ENCODE peak calls at places on chromosomes 5 and 9, in seven cellular contexts. One of them, this sample, is unnamed.

GRCh38 chr5:179121667-179122111 is 61.5 kb downstream of the ZNF354C start:
- DNase-seq in GM23338: no peak
- DNase-seq in cardiac muscle cell: no peak
- DNase-seq in choroid plexus epithelial cell: no peak
- DNase-seq in endothelial cell of umbilical vein: no peak
- DNase-seq in CD8-positive, alpha-beta T cell: no peak
- DNase-seq in ovary: no peak
- DNase-seq in this sample: no peak

GRCh38 chr5:27316283-27316675 is 277.9 kb upstream of the CDH9 start:
- DNase-seq in GM23338: no peak
- DNase-seq in cardiac muscle cell: no peak
- DNase-seq in choroid plexus epithelial cell: peak; percentile 83
- DNase-seq in endothelial cell of umbilical vein: no peak
- DNase-seq in CD8-positive, alpha-beta T cell: no peak
- DNase-seq in ovary: no peak
- DNase-seq in this sample: peak; percentile 4

GRCh38 chr9:135179976-135180375 is 92.5 kb downstream of the OLFM1 start:
- DNase-seq in GM23338: no peak
- DNase-seq in cardiac muscle cell: no peak
- DNase-seq in choroid plexus epithelial cell: no peak
- DNase-seq in endothelial cell of umbilical vein: no peak
- DNase-seq in CD8-positive, alpha-beta T cell: no peak
- DNase-seq in ovary: no peak
- DNase-seq in this sample: no peak

GRCh38 chr9:128894764-128895163 is 12.8 kb downstream of the LRRC8A start:
- DNase-seq in GM23338: no peak
- DNase-seq in cardiac muscle cell: no peak
- DNase-seq in choroid plexus epithelial cell: no peak
- DNase-seq in endothelial cell of umbilical vein: no peak
- DNase-seq in CD8-positive, alpha-beta T cell: no peak
- DNase-seq in ovary: no peak
- DNase-seq in this sample: no peak

GRCh38 chr5:87354496-87354895 is 58.2 kb downstream of the CCNH start:
- DNase-seq in GM23338: no peak
- DNase-seq in cardiac muscle cell: no peak
- DNase-seq in choroid plexus epithelial cell: no peak
- DNase-seq in endothelial cell of umbilical vein: no peak
- DNase-seq in CD8-positive, alpha-beta T cell: no peak
- DNase-seq in ovary: no peak
- DNase-seq in this sample: peak; percentile 32

GRCh38 chr9:96858018-96858573 is 3.8 kb upstream of the ZNF782 start:
- DNase-seq in GM23338: no peak
- DNase-seq in cardiac muscle cell: peak; percentile 65
- DNase-seq in choroid plexus epithelial cell: peak; percentile 78
- DNase-seq in endothelial cell of umbilical vein: no peak
- DNase-seq in CD8-positive, alpha-beta T cell: no peak
- DNase-seq in ovary: no peak
- DNase-seq in this sample: no peak

GRCh38 chr5:22109315-22109714 is 743.8 kb downstream of the CDH12 start:
- DNase-seq in GM23338: no peak
- DNase-seq in cardiac muscle cell: no peak
- DNase-seq in choroid plexus epithelial cell: no peak
- DNase-seq in endothelial cell of umbilical vein: no peak
- DNase-seq in CD8-positive, alpha-beta T cell: no peak
- DNase-seq in ovary: no peak
- DNase-seq in this sample: no peak

GRCh38 chr9:35010351-35010958 is 20.9 kb downstream of the DNAJB5 start:
- DNase-seq in GM23338: no peak
- DNase-seq in cardiac muscle cell: no peak
- DNase-seq in choroid plexus epithelial cell: no peak
- DNase-seq in endothelial cell of umbilical vein: no peak
- DNase-seq in CD8-positive, alpha-beta T cell: no peak
- DNase-seq in ovary: no peak
- DNase-seq in this sample: no peak

GRCh38 chr5:137649228-137649890 is 86.5 kb downstream of the KLHL3 start:
- DNase-seq in GM23338: no peak
- DNase-seq in cardiac muscle cell: peak; percentile 52
- DNase-seq in choroid plexus epithelial cell: peak; percentile 88
- DNase-seq in endothelial cell of umbilical vein: no peak
- DNase-seq in CD8-positive, alpha-beta T cell: no peak
- DNase-seq in ovary: no peak
- DNase-seq in this sample: no peak

GRCh38 chr9:20252778-20253177 is 369.5 kb downstream of the MLLT3 start:
- DNase-seq in GM23338: no peak
- DNase-seq in cardiac muscle cell: no peak
- DNase-seq in choroid plexus epithelial cell: no peak
- DNase-seq in endothelial cell of umbilical vein: no peak
- DNase-seq in CD8-positive, alpha-beta T cell: no peak
- DNase-seq in ovary: no peak
- DNase-seq in this sample: no peak

GRCh38 chr9:88678431-88678830 is 143.5 kb downstream of the NXNL2 start:
- DNase-seq in GM23338: no peak
- DNase-seq in cardiac muscle cell: no peak
- DNase-seq in choroid plexus epithelial cell: no peak
- DNase-seq in endothelial cell of umbilical vein: no peak
- DNase-seq in CD8-positive, alpha-beta T cell: no peak
- DNase-seq in ovary: no peak
- DNase-seq in this sample: no peak

GRCh38 chr9:114115645-114116044 is 16.6 kb upstream of the KIF12 start:
- DNase-seq in GM23338: no peak
- DNase-seq in cardiac muscle cell: no peak
- DNase-seq in choroid plexus epithelial cell: no peak
- DNase-seq in endothelial cell of umbilical vein: no peak
- DNase-seq in CD8-positive, alpha-beta T cell: no peak
- DNase-seq in ovary: no peak
- DNase-seq in this sample: no peak

GRCh38 chr5:138737494-138738265 is 15.5 kb upstream of the CTNNA1 start:
- DNase-seq in GM23338: no peak
- DNase-seq in cardiac muscle cell: no peak
- DNase-seq in choroid plexus epithelial cell: no peak
- DNase-seq in endothelial cell of umbilical vein: no peak
- DNase-seq in CD8-positive, alpha-beta T cell: no peak
- DNase-seq in ovary: no peak
- DNase-seq in this sample: no peak

GRCh38 chr5:123874600-123875201 is 362.7 kb downstream of the CSNK1G3 start:
- DNase-seq in GM23338: peak; percentile 21
- DNase-seq in cardiac muscle cell: peak; percentile 38
- DNase-seq in choroid plexus epithelial cell: peak; percentile 87
- DNase-seq in endothelial cell of umbilical vein: peak; percentile 39
- DNase-seq in CD8-positive, alpha-beta T cell: no peak
- DNase-seq in ovary: no peak
- DNase-seq in this sample: no peak

DNA sequence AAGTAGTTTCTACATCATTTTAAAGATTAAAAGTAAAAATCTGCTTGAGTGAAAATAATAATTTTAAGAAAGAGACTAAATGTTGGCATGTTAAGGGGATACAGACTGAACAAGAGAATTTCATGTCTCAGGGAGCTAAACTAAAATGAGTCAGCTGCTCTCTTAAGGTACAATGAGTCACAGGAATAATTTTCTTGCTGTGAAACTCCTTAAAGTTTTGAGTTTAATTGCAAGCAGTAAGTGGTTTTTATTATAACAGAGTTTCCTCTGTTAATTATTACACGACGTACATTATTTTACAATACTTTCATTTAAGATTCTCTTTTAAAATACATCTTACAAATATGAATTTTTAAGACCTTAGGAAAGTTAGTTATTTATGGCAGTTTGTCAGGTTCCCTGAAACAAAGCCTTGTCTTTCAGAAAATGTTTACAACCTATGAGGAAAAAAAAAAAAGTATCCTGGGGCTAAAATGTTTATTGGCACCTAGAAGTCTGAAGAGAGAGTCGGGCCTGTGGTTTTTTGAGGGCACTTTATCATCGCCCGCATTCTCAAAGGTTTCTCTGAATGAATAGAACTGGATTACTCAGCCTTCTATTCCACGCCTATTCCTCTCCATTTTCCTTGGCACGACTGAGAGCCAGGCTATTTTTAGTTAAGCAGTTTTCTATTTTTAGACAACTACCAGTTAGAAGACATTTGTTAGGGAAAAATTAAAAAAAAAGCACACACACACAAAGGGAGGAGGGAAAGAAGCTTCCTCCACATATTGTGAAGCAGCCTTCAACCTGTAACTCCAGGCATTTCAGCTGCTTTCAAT is 97.4 kb downstream of the MEF2C start:
- DNase-seq in GM23338: peak; percentile 23
- DNase-seq in cardiac muscle cell: peak; percentile 84
- DNase-seq in choroid plexus epithelial cell: peak; percentile 94
- DNase-seq in endothelial cell of umbilical vein: peak; percentile 96
- DNase-seq in CD8-positive, alpha-beta T cell: no peak
- DNase-seq in ovary: peak; percentile 39
- DNase-seq in this sample: peak; percentile 99
- H3K4me3 ChIP-seq in GM23338: no peak overlapping the region
- H3K4me3 ChIP-seq in cardiac muscle cell: peak overlapping the region; percentile 14
- H3K4me3 ChIP-seq in choroid plexus epithelial cell: peak overlapping the region; percentile 17
- H3K4me3 ChIP-seq in endothelial cell of umbilical vein: no peak overlapping the region
- H3K4me3 ChIP-seq in CD8-positive, alpha-beta T cell: no peak overlapping the region
- H3K4me3 ChIP-seq in ovary: no peak overlapping the region
- H3K4me3 ChIP-seq in this sample: peak overlapping the region; percentile 29

DNA sequence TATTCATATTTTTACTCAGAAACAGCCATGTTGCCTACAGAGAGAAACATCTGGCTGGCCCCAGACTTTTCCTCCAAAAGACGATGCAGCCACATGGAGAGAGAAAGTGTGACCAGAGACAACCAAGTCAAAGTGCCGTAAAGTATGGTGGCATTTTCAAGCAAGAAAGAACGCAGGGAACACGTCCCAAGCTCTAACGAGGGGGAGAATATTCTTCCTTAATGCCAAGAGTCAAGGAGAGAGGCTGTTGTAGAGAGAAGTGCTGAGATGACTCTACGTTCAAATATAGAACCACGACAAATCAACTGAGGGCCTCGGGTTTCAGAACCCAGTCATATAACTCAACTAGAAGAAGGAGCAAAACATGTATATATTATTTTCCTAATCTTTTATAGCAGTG is 55.9 kb downstream of the FNBP1 start:
- DNase-seq in GM23338: no peak
- DNase-seq in cardiac muscle cell: no peak
- DNase-seq in choroid plexus epithelial cell: no peak
- DNase-seq in endothelial cell of umbilical vein: no peak
- DNase-seq in CD8-positive, alpha-beta T cell: no peak
- DNase-seq in ovary: no peak
- DNase-seq in this sample: no peak
- H3K4me3 ChIP-seq in GM23338: no peak overlapping the region
- H3K4me3 ChIP-seq in cardiac muscle cell: no peak overlapping the region
- H3K4me3 ChIP-seq in choroid plexus epithelial cell: no peak overlapping the region
- H3K4me3 ChIP-seq in endothelial cell of umbilical vein: no peak overlapping the region
- H3K4me3 ChIP-seq in CD8-positive, alpha-beta T cell: no peak overlapping the region
- H3K4me3 ChIP-seq in ovary: no peak overlapping the region
- H3K4me3 ChIP-seq in this sample: no peak overlapping the region

GRCh38 chr5:99104538-99105132 is 175.8 kb upstream of the CHD1 start:
- DNase-seq in GM23338: peak; percentile 76
- DNase-seq in cardiac muscle cell: peak; percentile 62
- DNase-seq in choroid plexus epithelial cell: peak; percentile 66
- DNase-seq in endothelial cell of umbilical vein: peak; percentile 67
- DNase-seq in CD8-positive, alpha-beta T cell: no peak
- DNase-seq in ovary: no peak
- DNase-seq in this sample: no peak

GRCh38 chr5:99102073-99102697 is 173.4 kb upstream of the CHD1 start:
- DNase-seq in GM23338: no peak
- DNase-seq in cardiac muscle cell: no peak
- DNase-seq in choroid plexus epithelial cell: no peak
- DNase-seq in endothelial cell of umbilical vein: no peak
- DNase-seq in CD8-positive, alpha-beta T cell: no peak
- DNase-seq in ovary: no peak
- DNase-seq in this sample: no peak

GRCh38 chr5:99105216-99105615 is 176.4 kb upstream of the CHD1 start:
- DNase-seq in GM23338: no peak
- DNase-seq in cardiac muscle cell: peak; percentile 19
- DNase-seq in choroid plexus epithelial cell: peak; percentile 52
- DNase-seq in endothelial cell of umbilical vein: peak; percentile 63
- DNase-seq in CD8-positive, alpha-beta T cell: no peak
- DNase-seq in ovary: no peak
- DNase-seq in this sample: no peak

DNA sequence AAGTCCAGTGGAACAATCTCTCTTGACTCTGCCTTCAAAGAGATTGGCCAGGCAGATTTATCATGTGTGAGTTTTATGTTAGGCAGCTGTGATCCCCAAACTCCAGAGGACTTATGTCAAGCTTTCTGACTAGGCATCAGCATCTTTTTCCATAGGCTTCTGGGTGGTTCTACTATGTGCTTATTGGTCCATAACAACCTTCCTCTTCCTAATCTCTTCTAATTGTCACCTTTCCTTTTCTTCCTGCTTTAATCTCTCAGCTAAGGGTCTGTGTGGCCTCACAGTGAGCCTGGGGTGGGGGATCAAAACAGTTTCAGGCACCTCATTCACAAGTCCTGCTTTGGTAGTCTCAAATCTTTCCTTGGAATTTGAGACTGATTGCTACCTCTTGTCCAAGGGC is 170.9 kb upstream of the CHD1 start:
- DNase-seq in GM23338: no peak
- DNase-seq in cardiac muscle cell: no peak
- DNase-seq in choroid plexus epithelial cell: no peak
- DNase-seq in endothelial cell of umbilical vein: no peak
- DNase-seq in CD8-positive, alpha-beta T cell: no peak
- DNase-seq in ovary: no peak
- DNase-seq in this sample: no peak
- H3K4me3 ChIP-seq in GM23338: no peak overlapping the region
- H3K4me3 ChIP-seq in cardiac muscle cell: no peak overlapping the region
- H3K4me3 ChIP-seq in choroid plexus epithelial cell: no peak overlapping the region
- H3K4me3 ChIP-seq in endothelial cell of umbilical vein: no peak overlapping the region
- H3K4me3 ChIP-seq in CD8-positive, alpha-beta T cell: no peak overlapping the region
- H3K4me3 ChIP-seq in ovary: no peak overlapping the region
- H3K4me3 ChIP-seq in this sample: no peak overlapping the region

DNA sequence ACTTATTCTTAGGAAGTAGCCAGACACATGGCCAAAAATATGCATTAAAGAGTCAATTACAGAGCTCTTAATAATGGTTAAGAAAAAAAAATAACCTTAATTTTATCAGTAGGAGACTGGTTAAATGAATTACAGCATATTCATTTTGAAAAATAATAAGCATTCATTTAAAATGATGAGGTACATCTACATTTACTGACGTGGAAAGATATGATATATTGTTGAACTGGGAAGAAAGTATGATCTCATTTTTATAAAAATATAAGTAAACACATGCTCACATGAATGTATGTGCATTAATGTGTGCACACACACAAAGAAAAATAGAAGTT is 250.3 kb downstream of the ENC1 start:
- DNase-seq in GM23338: no peak
- DNase-seq in cardiac muscle cell: no peak
- DNase-seq in choroid plexus epithelial cell: no peak
- DNase-seq in endothelial cell of umbilical vein: no peak
- DNase-seq in CD8-positive, alpha-beta T cell: no peak
- DNase-seq in ovary: no peak
- DNase-seq in this sample: no peak
- H3K4me3 ChIP-seq in GM23338: no peak overlapping the region
- H3K4me3 ChIP-seq in cardiac muscle cell: no peak overlapping the region
- H3K4me3 ChIP-seq in choroid plexus epithelial cell: no peak overlapping the region
- H3K4me3 ChIP-seq in endothelial cell of umbilical vein: no peak overlapping the region
- H3K4me3 ChIP-seq in CD8-positive, alpha-beta T cell: no peak overlapping the region
- H3K4me3 ChIP-seq in ovary: no peak overlapping the region
- H3K4me3 ChIP-seq in this sample: no peak overlapping the region